ENCODE peak calls at places on chromosomes 11 and 22, in ten cellular contexts. W, M, C, E, V, Y, J, Q, R and K are unnamed samples.

GRCh38 chr11:17846852-17847453 is 112.4 kb downstream of the KCNC1 start:
- DNase-seq in Y (peak; percentile 8), E (no peak), R (no peak), C (no peak), J (no peak), V (peak; percentile 69), M (no peak), Q (peak; percentile 66), W (no peak), K (peak; percentile 28)

GRCh38 chr11:121389651-121390050 is 62.5 kb upstream of the SORL1 start:
- DNase-seq in E (no peak), C (no peak), Y (no peak), V (no peak), J (no peak), W (no peak), Q (peak; percentile 87), M (no peak), R (peak; percentile 12), K (no peak)

GRCh38 chr11:111229604-111230003 is 15.9 kb upstream of the POU2AF2 start:
- DNase-seq in J (no peak), R (no peak), V (no peak), E (no peak), C (no peak), Q (no peak), M (no peak), W (no peak), Y (no peak), K (no peak)

GRCh38 chr22:32574957-32575893 is 100.6 kb downstream of the FBXO7 start:
- DNase-seq in V (no peak), M (no peak), Q (no peak), R (peak; percentile 40), E (no peak), J (no peak), Y (no peak), C (no peak), W (no peak), K (no peak)

GRCh38 chr22:41913842-41914534 is 886 bp downstream of the SHISA8 start:
- DNase-seq in C (no peak), M (no peak), E (no peak), V (no peak), Q (peak; percentile 48), W (no peak), R (no peak), Y (no peak), J (no peak), K (no peak)

GRCh38 chr11:64880240-64881001 is 2.0 kb upstream of the EHD1 start:
- DNase-seq in E (no peak), J (no peak), R (no peak), V (no peak), Y (no peak), M (no peak), C (no peak), Q (no peak), W (peak; percentile 85), K (no peak)

GRCh38 chr11:119062779-119063178 is 4.8 kb upstream of the VPS11 start:
- DNase-seq in J (no peak), M (no peak), W (no peak), E (no peak), R (no peak), C (no peak), V (peak; percentile 80), Y (no peak), Q (no peak), K (peak; percentile 87)

GRCh38 chr11:12918667-12919066 is 90.4 kb upstream of the RASSF10 start:
- DNase-seq in R (no peak), J (no peak), Q (no peak), M (no peak), W (no peak), Y (no peak), C (no peak), V (no peak), E (no peak), K (no peak)

GRCh38 chr11:28117712-28118111 is 9.5 kb downstream of the METTL15 start:
- DNase-seq in E (no peak), R (no peak), V (no peak), C (no peak), Q (no peak), J (no peak), M (no peak), Y (no peak), W (no peak), K (no peak)

GRCh38 chr11:68974421-68975194 is 6.2 kb downstream of the MRGPRD start:
- DNase-seq in J (no peak), R (peak; percentile 28), M (peak; percentile 53), Q (no peak), Y (peak; percentile 57), E (no peak), W (peak; percentile 30), C (no peak), V (peak; percentile 37), K (no peak)

GRCh38 chr22:23204541-23205157 is 24.3 kb downstream of the BCR start:
- DNase-seq in E (no peak), J (peak; percentile 48), W (no peak), Y (no peak), R (no peak), M (peak; percentile 79), C (no peak), Q (no peak), V (peak; percentile 18), K (peak; percentile 50)
- H3K4me3 ChIP-seq in E (no peak overlapping the region), J (no peak overlapping the region), W (no peak overlapping the region), Y (no peak overlapping the region), R (no peak overlapping the region), M (no peak overlapping the region), C (no peak overlapping the region), Q (no peak overlapping the region), V (no peak overlapping the region), K (no peak overlapping the region)

GRCh38 chr22:27903805-27904473 is 15.1 kb downstream of the PITPNB start:
- DNase-seq in M (no peak), E (no peak), R (no peak), Q (no peak), C (no peak), Y (no peak), W (peak; percentile 42), V (no peak), J (no peak), K (no peak)
- H3K4me3 ChIP-seq in M (no peak overlapping the region), E (no peak overlapping the region), R (no peak overlapping the region), Q (no peak overlapping the region), C (no peak overlapping the region), Y (no peak overlapping the region), W (no peak overlapping the region), V (no peak overlapping the region), J (no peak overlapping the region), K (no peak overlapping the region)

GRCh38 chr22:37431811-37432707 is 4.8 kb upstream of the ELFN2 start:
- DNase-seq in C (peak; percentile 19), Q (no peak), E (peak; percentile 95), R (peak; percentile 69), W (peak; percentile 95), Y (no peak), M (no peak), V (peak; percentile 99), J (no peak), K (peak; percentile 98)
- H3K4me3 ChIP-seq in C (no peak overlapping the region), Q (no peak overlapping the region), E (no peak overlapping the region), R (no peak overlapping the region), W (peak overlapping the region; percentile 47), Y (no peak overlapping the region), M (no peak overlapping the region), V (no peak overlapping the region), J (no peak overlapping the region), K (no peak overlapping the region)

DNA sequence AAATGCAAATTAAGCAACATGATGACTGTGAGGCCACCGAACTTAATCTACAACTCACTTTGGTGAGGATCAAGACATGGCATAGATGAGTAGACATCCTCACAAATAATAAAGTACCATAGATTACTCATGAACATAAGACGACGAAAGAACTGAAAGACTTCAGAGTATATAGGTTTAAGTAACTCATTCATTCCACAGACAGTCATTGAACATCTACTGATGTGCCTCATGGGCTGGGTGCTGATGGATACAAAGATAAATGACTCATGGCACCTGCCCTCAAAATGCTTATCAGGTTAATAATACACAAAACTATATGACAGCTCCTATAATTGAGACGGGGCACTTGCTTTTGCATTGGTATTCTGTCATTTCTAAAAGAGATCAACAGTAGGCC is 63.3 kb downstream of the ZC3H12C start:
- DNase-seq in J (no peak), W (no peak), R (no peak), C (no peak), Q (no peak), E (no peak), V (no peak), M (no peak), Y (no peak), K (no peak)
- H3K4me3 ChIP-seq in J (no peak overlapping the region), W (no peak overlapping the region), R (no peak overlapping the region), C (no peak overlapping the region), Q (no peak overlapping the region), E (no peak overlapping the region), V (no peak overlapping the region), M (no peak overlapping the region), Y (no peak overlapping the region), K (no peak overlapping the region)

GRCh38 chr11:115503083-115503885 is 931 bp downstream of the CADM1 start:
- DNase-seq in R (peak; percentile 41), W (peak; percentile 65), C (peak; percentile 51), J (peak; percentile 73), E (no peak), M (peak; percentile 81), V (no peak), Q (peak; percentile 86), Y (peak; percentile 88), K (no peak)

GRCh38 chr11:115500547-115501503 is 3.4 kb downstream of the CADM1 start:
- DNase-seq in V (no peak), W (no peak), Q (no peak), E (no peak), Y (peak; percentile 18), C (peak; percentile 94), M (no peak), R (peak; percentile 66), J (no peak), K (no peak)

GRCh38 chr11:115502636-115503082 is 1.6 kb downstream of the CADM1 start:
- DNase-seq in W (peak; percentile 7), R (no peak), V (no peak), Y (no peak), C (peak; percentile 12), Q (no peak), E (no peak), J (no peak), M (no peak), K (no peak)

GRCh38 chr11:115501504-115501894 is 2.7 kb downstream of the CADM1 start:
- DNase-seq in J (no peak), C (no peak), V (no peak), R (no peak), Q (no peak), W (no peak), E (no peak), M (no peak), Y (no peak), K (no peak)

DNA sequence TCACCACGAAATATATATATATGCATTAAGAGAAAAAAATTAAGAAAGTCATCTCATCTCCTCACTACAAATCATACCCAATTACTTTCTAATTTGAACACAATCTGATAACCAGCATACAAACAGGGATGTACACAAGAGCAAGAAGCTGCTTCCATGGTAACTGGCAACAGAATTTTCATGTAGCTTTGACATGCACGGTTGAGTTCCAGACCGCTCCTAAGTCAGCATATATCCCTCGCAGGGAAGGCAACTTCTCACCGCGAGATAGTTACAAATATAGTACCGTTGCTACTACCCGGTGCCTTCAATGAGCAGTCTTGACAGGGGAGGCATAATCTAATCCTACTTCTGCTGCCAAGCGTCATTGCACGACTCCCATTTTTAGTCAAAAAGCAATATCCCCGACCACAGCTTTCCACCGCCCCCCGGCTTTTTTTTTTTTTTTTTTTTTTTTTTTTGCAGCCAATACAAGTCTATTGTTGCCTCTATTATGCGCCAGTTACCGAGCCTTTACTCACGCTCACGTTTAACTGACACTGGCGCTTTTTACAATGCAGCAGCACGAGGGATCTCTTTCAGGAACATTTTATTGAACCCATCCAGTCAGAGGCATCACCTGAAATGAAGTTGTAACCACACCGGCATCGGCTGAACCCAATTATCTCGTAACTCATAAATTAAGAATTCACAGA is 2.2 kb downstream of the CADM1 start:
- DNase-seq in M (no peak), C (peak; percentile 37), E (no peak), V (no peak), Q (peak; percentile 44), R (peak; percentile 9), Y (peak; percentile 55), W (peak; percentile 49), J (no peak), K (no peak)
- H3K4me3 ChIP-seq in M (peak overlapping the region; percentile 55), C (peak overlapping the region; percentile 89), E (no peak overlapping the region), V (no peak overlapping the region), Q (peak overlapping the region; percentile 71), R (peak overlapping the region; percentile 46), Y (peak overlapping the region; percentile 77), W (no peak overlapping the region), J (peak overlapping the region; percentile 83), K (no peak overlapping the region)